ENCODE peak calls at places on chromosomes 5 and 9, in eight cellular contexts. G, O, P, L, K, Z, X and M are unnamed samples.

GRCh38 chr5:65027149-65027548 is 258.4 kb downstream of the CWC27 start:
- DNase-seq in G (no peak), O (peak), P (no peak), L (no peak), K (no peak), Z (no peak), X (no peak), M (no peak)

GRCh38 chr9:105244996-105245719 is 707 bp downstream of the SLC44A1 start:
- DNase-seq in G (peak), O (peak), P (peak), L (peak), K (no peak), Z (peak), X (peak), M (peak)

GRCh38 chr5:41418220-41419031 is 92.0 kb downstream of the PLCXD3 start:
- DNase-seq in G (no peak), O (no peak), P (no peak), L (no peak), K (peak), Z (no peak), X (no peak), M (no peak)

GRCh38 chr5:92371171-92371888 is 988.2 kb upstream of the ARRDC3 start:
- DNase-seq in G (no peak), O (no peak), P (no peak), L (no peak), K (no peak), Z (no peak), X (no peak), M (no peak)

GRCh38 chr5:154288145-154288544 is 97.6 kb downstream of the GALNT10 start:
- DNase-seq in G (peak), O (no peak), P (no peak), L (peak), K (no peak), Z (no peak), X (no peak), M (peak)

GRCh38 chr5:17343675-17344074 is 126.2 kb downstream of the BASP1 start:
- DNase-seq in G (no peak), O (no peak), P (no peak), L (no peak), K (peak), Z (no peak), X (no peak), M (no peak)

GRCh38 chr5:144549580-144549979 is 378.9 kb downstream of the KCTD16 start:
- DNase-seq in G (no peak), O (no peak), P (no peak), L (no peak), K (no peak), Z (peak), X (no peak), M (no peak)

GRCh38 chr5:179264641-179265528 is 80.4 kb downstream of the ADAMTS2 start:
- DNase-seq in G (no peak), O (no peak), P (no peak), L (no peak), K (no peak), Z (no peak), X (no peak), M (peak)

GRCh38 chr5:141186897-141187512 is at the start of gene PCDHB9:
- DNase-seq in G (no peak), O (peak), P (no peak), L (no peak), K (peak), Z (peak), X (no peak), M (no peak)

GRCh38 chr5:109848130-109848529 is 158.4 kb downstream of the MAN2A1 start:
- DNase-seq in G (no peak), O (no peak), P (no peak), L (no peak), K (no peak), Z (no peak), X (no peak), M (no peak)

GRCh38 chr9:87886210-87887150 is 3.8 kb downstream of the SPATA31E1 start:
- DNase-seq in G (no peak), O (no peak), P (no peak), L (no peak), K (no peak), Z (no peak), X (no peak), M (no peak)

GRCh38 chr5:29950416-29951145 is 1242.9 kb upstream of the CDH6 start:
- DNase-seq in G (no peak), O (no peak), P (no peak), L (no peak), K (no peak), Z (no peak), X (no peak), M (no peak)

GRCh38 chr9:101398930-101399640 is 434 bp downstream of the ZNF189 start:
- DNase-seq in G (no peak), O (peak), P (no peak), L (peak), K (no peak), Z (no peak), X (no peak), M (peak)

GRCh38 chr5:172216345-172216744 is 22.4 kb downstream of the EFCAB9 start:
- DNase-seq in G (no peak), O (no peak), P (no peak), L (no peak), K (no peak), Z (no peak), X (no peak), M (no peak)